ENCODE peak calls at places on chromosomes 6 and 20, in ten cellular contexts. One of them, this sample, is unnamed.

GRCh38 chr20:21087862-21088540 is 18.2 kb downstream of the LINC00237 start:
- DNase-seq in EL: no peak
- DNase-seq in keratinocyte: no peak
- DNase-seq in stimulated activated CD4-positive, alpha-beta T cell treated with anti-CD3 and anti-CD28 coated beads, Interleukin-4, amount 100 ng/mL, for 4 hours: no peak
- DNase-seq in NCI-H1105: no peak
- DNase-seq in OCI-LY7: no peak
- DNase-seq in heart right ventricle: no peak
- DNase-seq in DMS153: no peak
- DNase-seq in fibroblast of the conjunctiva: no peak
- DNase-seq in PC-3: no peak
- DNase-seq in this sample: no peak

GRCh38 chr6:89144358-89145041 is 1.4 kb upstream of the PM20D2 start:
- DNase-seq in heart right ventricle: no peak
- DNase-seq in OCI-LY7: peak
- DNase-seq in stimulated activated CD4-positive, alpha-beta T cell treated with anti-CD3 and anti-CD28 coated beads, Interleukin-4, amount 100 ng/mL, for 4 hours: no peak
- DNase-seq in PC-3: peak
- DNase-seq in fibroblast of the conjunctiva: no peak
- DNase-seq in DMS153: no peak
- DNase-seq in NCI-H1105: no peak
- DNase-seq in keratinocyte: no peak
- DNase-seq in EL: peak
- DNase-seq in this sample: peak

GRCh38 chr6:47203968-47204611 is 105.6 kb downstream of the TNFRSF21 start:
- DNase-seq in DMS153: no peak
- DNase-seq in NCI-H1105: no peak
- DNase-seq in EL: no peak
- DNase-seq in fibroblast of the conjunctiva: no peak
- DNase-seq in keratinocyte: no peak
- DNase-seq in stimulated activated CD4-positive, alpha-beta T cell treated with anti-CD3 and anti-CD28 coated beads, Interleukin-4, amount 100 ng/mL, for 4 hours: no peak
- DNase-seq in OCI-LY7: no peak
- DNase-seq in PC-3: no peak
- DNase-seq in heart right ventricle: no peak
- DNase-seq in this sample: no peak

GRCh38 chr6:27213544-27214125 is 33.9 kb upstream of the PRSS16 start:
- DNase-seq in fibroblast of the conjunctiva: peak
- DNase-seq in OCI-LY7: no peak
- DNase-seq in DMS153: no peak
- DNase-seq in heart right ventricle: no peak
- DNase-seq in keratinocyte: peak
- DNase-seq in EL: peak
- DNase-seq in stimulated activated CD4-positive, alpha-beta T cell treated with anti-CD3 and anti-CD28 coated beads, Interleukin-4, amount 100 ng/mL, for 4 hours: no peak
- DNase-seq in NCI-H1105: no peak
- DNase-seq in PC-3: no peak
- DNase-seq in this sample: no peak

GRCh38 chr20:3459881-3460307 is 10.9 kb upstream of the ATRN start:
- DNase-seq in heart right ventricle: no peak
- DNase-seq in fibroblast of the conjunctiva: no peak
- DNase-seq in stimulated activated CD4-positive, alpha-beta T cell treated with anti-CD3 and anti-CD28 coated beads, Interleukin-4, amount 100 ng/mL, for 4 hours: no peak
- DNase-seq in EL: no peak
- DNase-seq in OCI-LY7: no peak
- DNase-seq in DMS153: no peak
- DNase-seq in PC-3: no peak
- DNase-seq in keratinocyte: no peak
- DNase-seq in NCI-H1105: no peak
- DNase-seq in this sample: no peak

GRCh38 chr6:434051-434705 is 42.6 kb downstream of the IRF4 start:
- DNase-seq in EL: no peak
- DNase-seq in keratinocyte: no peak
- DNase-seq in stimulated activated CD4-positive, alpha-beta T cell treated with anti-CD3 and anti-CD28 coated beads, Interleukin-4, amount 100 ng/mL, for 4 hours: no peak
- DNase-seq in DMS153: no peak
- DNase-seq in OCI-LY7: no peak
- DNase-seq in heart right ventricle: no peak
- DNase-seq in fibroblast of the conjunctiva: no peak
- DNase-seq in NCI-H1105: no peak
- DNase-seq in PC-3: no peak
- DNase-seq in this sample: no peak

GRCh38 chr6:157952751-157953479 is 28.7 kb upstream of the SYNJ2 start:
- DNase-seq in EL: peak
- DNase-seq in NCI-H1105: no peak
- DNase-seq in stimulated activated CD4-positive, alpha-beta T cell treated with anti-CD3 and anti-CD28 coated beads, Interleukin-4, amount 100 ng/mL, for 4 hours: no peak
- DNase-seq in keratinocyte: no peak
- DNase-seq in PC-3: peak
- DNase-seq in heart right ventricle: no peak
- DNase-seq in fibroblast of the conjunctiva: no peak
- DNase-seq in OCI-LY7: no peak
- DNase-seq in DMS153: no peak
- DNase-seq in this sample: no peak

GRCh38 chr20:48128436-48128835 is 343.2 kb upstream of the SULF2 start:
- DNase-seq in NCI-H1105: no peak
- DNase-seq in DMS153: no peak
- DNase-seq in stimulated activated CD4-positive, alpha-beta T cell treated with anti-CD3 and anti-CD28 coated beads, Interleukin-4, amount 100 ng/mL, for 4 hours: no peak
- DNase-seq in OCI-LY7: no peak
- DNase-seq in heart right ventricle: no peak
- DNase-seq in EL: no peak
- DNase-seq in PC-3: peak
- DNase-seq in keratinocyte: no peak
- DNase-seq in fibroblast of the conjunctiva: no peak
- DNase-seq in this sample: no peak

GRCh38 chr6:41779793-41780622 is at the start of gene FRS3:
- DNase-seq in OCI-LY7: peak
- DNase-seq in fibroblast of the conjunctiva: peak
- DNase-seq in EL: peak
- DNase-seq in heart right ventricle: peak
- DNase-seq in PC-3: peak
- DNase-seq in NCI-H1105: peak
- DNase-seq in stimulated activated CD4-positive, alpha-beta T cell treated with anti-CD3 and anti-CD28 coated beads, Interleukin-4, amount 100 ng/mL, for 4 hours: peak
- DNase-seq in keratinocyte: no peak
- DNase-seq in DMS153: peak
- DNase-seq in this sample: peak